ENCODE peak calls at places on chromosomes 1 and 21, in ten cellular contexts. J, A, Y, M, H, T, Q, N, O and G are unnamed samples.
A peak's percentile ranks its signal among the peaks of the same experiment; 100 is the strongest.

GRCh38 chr1:147735423-147735822 is 25.0 kb downstream of the GJA5 start:
- ATAC-seq in T (no peak), J (peak; percentile 58), Y (no peak), M (peak; percentile 66), N (peak; percentile 65), Q (no peak), H (no peak), O (no peak), A (no peak), G (no peak)

GRCh38 chr1:204826970-204827369 is 43.7 kb upstream of the NFASC start:
- ATAC-seq in M (no peak), H (no peak), O (peak; percentile 84), J (no peak), N (no peak), Q (peak; percentile 19), T (no peak), A (no peak), Y (peak; percentile 37), G (no peak)

GRCh38 chr1:203475012-203475981 is at the start of gene PRELP:
- ATAC-seq in Q (no peak), O (no peak), M (peak; percentile 66), H (peak; percentile 75), T (peak; percentile 67), A (no peak), J (peak; percentile 69), N (peak; percentile 78), Y (no peak), G (no peak)

GRCh38 chr21:15526793-15527192 is 203.0 kb upstream of the USP25 start:
- ATAC-seq in N (no peak), H (no peak), Q (no peak), A (no peak), Y (no peak), M (no peak), O (no peak), T (no peak), J (no peak), G (no peak)

GRCh38 chr1:2861143-2861987 is 59.9 kb upstream of the TTC34 start:
- ATAC-seq in O (no peak), A (no peak), Q (no peak), T (no peak), H (no peak), J (no peak), N (no peak), Y (no peak), M (no peak), G (no peak)

GRCh38 chr1:164577291-164577690 is 18.3 kb downstream of the PBX1 start:
- ATAC-seq in Y (no peak), Q (no peak), O (no peak), M (no peak), A (no peak), J (no peak), T (no peak), N (peak; percentile 10), H (no peak), G (no peak)

GRCh38 chr1:19646366-19646765 is 2.3 kb downstream of the NBL1 start:
- ATAC-seq in A (no peak), M (no peak), T (no peak), O (no peak), N (no peak), J (no peak), Q (peak; percentile 11), H (peak; percentile 64), Y (no peak), G (peak; percentile 20)

GRCh38 chr1:227934476-227935313 is 13.0 kb downstream of the WNT9A start:
- ATAC-seq in H (peak; percentile 21), N (peak; percentile 75), T (peak; percentile 73), Q (peak; percentile 92), J (peak; percentile 38), A (peak; percentile 96), M (peak; percentile 80), O (peak; percentile 30), Y (peak; percentile 89), G (peak; percentile 91)

GRCh38 chr1:148379697-148380096 is 103.4 kb downstream of the PPIAL4G start:
- ATAC-seq in T (no peak), O (no peak), M (no peak), Y (no peak), J (no peak), H (no peak), N (no peak), Q (no peak), A (no peak), G (no peak)

GRCh38 chr1:70916028-70916427 is 131.6 kb downstream of the PTGER3 start:
- ATAC-seq in J (no peak), H (no peak), Q (no peak), T (no peak), A (no peak), O (no peak), N (no peak), M (no peak), Y (no peak), G (no peak)

GRCh38 chr1:248881261-248881660 is 22.4 kb upstream of the ZNF692 start:
- ATAC-seq in Y (no peak), Q (no peak), N (no peak), M (no peak), O (no peak), J (no peak), A (no peak), H (no peak), T (no peak), G (no peak)

GRCh38 chr1:21838359-21839157 is 26.5 kb downstream of the LDLRAD2 start:
- ATAC-seq in Y (no peak), T (no peak), N (peak; percentile 11), A (no peak), M (no peak), J (no peak), Q (no peak), H (no peak), O (no peak), G (no peak)

GRCh38 chr1:14340244-14340800 is 258.2 kb upstream of the KAZN start:
- ATAC-seq in M (peak; percentile 78), H (no peak), J (no peak), T (no peak), N (peak; percentile 73), Y (no peak), A (no peak), Q (no peak), O (no peak), G (no peak)

GRCh38 chr1:31099283-31100063 is 34.0 kb upstream of the PUM1 start:
- ATAC-seq in Y (no peak), O (peak; percentile 86), H (peak; percentile 43), Q (no peak), A (no peak), M (no peak), N (no peak), T (peak; percentile 56), J (no peak), G (no peak)

GRCh38 chr1:173255214-173255813 is 48.2 kb upstream of the TNFSF4 start:
- ATAC-seq in A (no peak), Q (no peak), N (no peak), H (peak; percentile 37), J (no peak), T (no peak), O (no peak), Y (no peak), M (no peak), G (no peak)

GRCh38 chr1:192010406-192010805 is 147.9 kb upstream of the RGS18 start:
- ATAC-seq in H (no peak), Y (no peak), J (no peak), M (no peak), O (no peak), A (no peak), Q (no peak), N (no peak), T (no peak), G (no peak)

GRCh38 chr1:232590742-232591082 is 39.2 kb downstream of the SIPA1L2 start:
- ATAC-seq in T (peak; percentile 35), J (no peak), Q (no peak), N (no peak), A (no peak), M (no peak), Y (no peak), H (no peak), O (no peak), G (no peak)

GRCh38 chr1:186927884-186928283 is 99.1 kb downstream of the PLA2G4A start:
- ATAC-seq in T (no peak), Q (no peak), A (no peak), H (peak; percentile 76), Y (no peak), O (no peak), J (no peak), N (no peak), M (peak; percentile 82), G (no peak)

GRCh38 chr1:168379110-168379860 is 98.6 kb downstream of the TBX19 start:
- ATAC-seq in Q (no peak), M (no peak), T (no peak), O (no peak), Y (no peak), J (no peak), A (no peak), H (no peak), N (no peak), G (no peak)

GRCh38 chr1:6832789-6833188 is 47.5 kb downstream of the CAMTA1 start:
- ATAC-seq in N (peak; percentile 63), A (no peak), Y (no peak), M (no peak), O (no peak), Q (no peak), H (peak; percentile 77), T (peak; percentile 56), J (no peak), G (no peak)

GRCh38 chr1:161718559-161719324 is 2.6 kb upstream of the FCRLB start:
- ATAC-seq in T (peak; percentile 12), A (no peak), O (no peak), M (no peak), Q (no peak), H (no peak), N (no peak), J (no peak), Y (no peak), G (no peak)

GRCh38 chr1:85225624-85226380 is 25.0 kb upstream of the SYDE2 start:
- ATAC-seq in Y (no peak), O (no peak), M (no peak), N (no peak), J (no peak), T (peak; percentile 61), H (no peak), Q (no peak), A (no peak), G (no peak)

GRCh38 chr1:245277276-245277675 is 122.5 kb downstream of the KIF26B start:
- ATAC-seq in H (peak; percentile 56), J (no peak), A (no peak), T (peak; percentile 59), O (peak; percentile 98), Q (no peak), N (no peak), Y (no peak), M (peak; percentile 28), G (no peak)

GRCh38 chr1:234730542-234731370 is 120.8 kb upstream of the IRF2BP2 start:
- ATAC-seq in M (no peak), O (peak; percentile 59), J (no peak), A (peak; percentile 49), Q (peak; percentile 63), H (peak; percentile 14), Y (peak; percentile 43), N (no peak), T (no peak), G (peak; percentile 59)

GRCh38 chr1:43994794-43995790 is 3.7 kb downstream of the CCDC24 start:
- ATAC-seq in H (peak; percentile 41), J (no peak), O (peak; percentile 63), Q (peak; percentile 25), A (peak; percentile 49), T (no peak), M (no peak), Y (no peak), N (no peak), G (no peak)